ENCODE peak calls at places on chromosomes 13 and 19, in seven cellular contexts. One of them, this sample, is unnamed.
A peak's percentile ranks its signal among the peaks of the same experiment; 100 is the strongest.

GRCh38 chr19:46904114-46905060 is 43.6 kb downstream of the ARHGAP35 start:
- DNase-seq in lung: no peak
- DNase-seq in uterus: peak; percentile 49
- DNase-seq in GM23338: peak; percentile 47
- DNase-seq in body of pancreas: peak; percentile 22
- DNase-seq in heart left ventricle: peak; percentile 51
- DNase-seq in tibial nerve: no peak
- DNase-seq in this sample: no peak

GRCh38 chr13:104289400-104289799 is 1223.2 kb upstream of the SLC10A2 start:
- DNase-seq in lung: no peak
- DNase-seq in uterus: no peak
- DNase-seq in GM23338: no peak
- DNase-seq in body of pancreas: no peak
- DNase-seq in heart left ventricle: no peak
- DNase-seq in tibial nerve: no peak
- DNase-seq in this sample: no peak

GRCh38 chr19:42115219-42115618 is 17.0 kb downstream of the POU2F2 start:
- DNase-seq in lung: no peak
- DNase-seq in uterus: no peak
- DNase-seq in GM23338: no peak
- DNase-seq in body of pancreas: peak; percentile 85
- DNase-seq in heart left ventricle: no peak
- DNase-seq in tibial nerve: no peak
- DNase-seq in this sample: no peak

GRCh38 chr19:49119411-49120324 is at the start of gene PPFIA3:
- DNase-seq in lung: no peak
- DNase-seq in uterus: no peak
- DNase-seq in GM23338: peak; percentile 73
- DNase-seq in body of pancreas: peak; percentile 91
- DNase-seq in heart left ventricle: peak; percentile 76
- DNase-seq in tibial nerve: peak; percentile 41
- DNase-seq in this sample: no peak

GRCh38 chr13:49679244-49679643 is 12.0 kb downstream of the EBPL start:
- DNase-seq in lung: no peak
- DNase-seq in uterus: no peak
- DNase-seq in GM23338: no peak
- DNase-seq in body of pancreas: peak; percentile 36
- DNase-seq in heart left ventricle: no peak
- DNase-seq in tibial nerve: peak; percentile 8
- DNase-seq in this sample: no peak

GRCh38 chr13:43698743-43699142 is 88.0 kb downstream of the ENOX1 start:
- DNase-seq in lung: no peak
- DNase-seq in uterus: no peak
- DNase-seq in GM23338: no peak
- DNase-seq in body of pancreas: no peak
- DNase-seq in heart left ventricle: no peak
- DNase-seq in tibial nerve: no peak
- DNase-seq in this sample: no peak

GRCh38 chr19:34269489-34269888 is 15.1 kb downstream of the GARRE1 start:
- DNase-seq in lung: no peak
- DNase-seq in uterus: no peak
- DNase-seq in GM23338: no peak
- DNase-seq in body of pancreas: peak; percentile 21
- DNase-seq in heart left ventricle: no peak
- DNase-seq in tibial nerve: no peak
- DNase-seq in this sample: no peak

GRCh38 chr13:49791214-49791752 is 1.2 kb downstream of the KPNA3 start:
- DNase-seq in lung: no peak
- DNase-seq in uterus: no peak
- DNase-seq in GM23338: peak; percentile 51
- DNase-seq in body of pancreas: peak; percentile 48
- DNase-seq in heart left ventricle: no peak
- DNase-seq in tibial nerve: peak; percentile 16
- DNase-seq in this sample: no peak

GRCh38 chr13:96728463-96728862 is 265.8 kb downstream of the OXGR1 start:
- DNase-seq in lung: no peak
- DNase-seq in uterus: no peak
- DNase-seq in GM23338: no peak
- DNase-seq in body of pancreas: no peak
- DNase-seq in heart left ventricle: no peak
- DNase-seq in tibial nerve: no peak
- DNase-seq in this sample: no peak

GRCh38 chr19:4442846-4443146 is 14.8 kb downstream of the UBXN6 start:
- DNase-seq in lung: no peak
- DNase-seq in uterus: no peak
- DNase-seq in GM23338: no peak
- DNase-seq in body of pancreas: no peak
- DNase-seq in heart left ventricle: no peak
- DNase-seq in tibial nerve: no peak
- DNase-seq in this sample: no peak

GRCh38 chr13:19587635-19588300 is 26.4 kb upstream of the TPTE2 start:
- DNase-seq in lung: no peak
- DNase-seq in uterus: no peak
- DNase-seq in GM23338: peak; percentile 62
- DNase-seq in body of pancreas: peak; percentile 26
- DNase-seq in heart left ventricle: no peak
- DNase-seq in tibial nerve: peak; percentile 41
- DNase-seq in this sample: no peak

GRCh38 chr13:77316430-77316829 is 10.5 kb downstream of the MYCBP2 start:
- DNase-seq in lung: no peak
- DNase-seq in uterus: no peak
- DNase-seq in GM23338: no peak
- DNase-seq in body of pancreas: no peak
- DNase-seq in heart left ventricle: no peak
- DNase-seq in tibial nerve: no peak
- DNase-seq in this sample: no peak

GRCh38 chr13:27279506-27279905 is 8.9 kb downstream of the RASL11A start:
- DNase-seq in lung: no peak
- DNase-seq in uterus: no peak
- DNase-seq in GM23338: no peak
- DNase-seq in body of pancreas: no peak
- DNase-seq in heart left ventricle: no peak
- DNase-seq in tibial nerve: no peak
- DNase-seq in this sample: no peak

GRCh38 chr13:84563611-84564010 is 681.3 kb upstream of the SLITRK1 start:
- DNase-seq in lung: no peak
- DNase-seq in uterus: no peak
- DNase-seq in GM23338: no peak
- DNase-seq in body of pancreas: peak; percentile 38
- DNase-seq in heart left ventricle: no peak
- DNase-seq in tibial nerve: no peak
- DNase-seq in this sample: no peak

GRCh38 chr13:33787051-33787591 is 30.8 kb upstream of the RFC3 start:
- DNase-seq in lung: no peak
- DNase-seq in uterus: no peak
- DNase-seq in GM23338: no peak
- DNase-seq in body of pancreas: no peak
- DNase-seq in heart left ventricle: no peak
- DNase-seq in tibial nerve: no peak
- DNase-seq in this sample: no peak

DNA sequence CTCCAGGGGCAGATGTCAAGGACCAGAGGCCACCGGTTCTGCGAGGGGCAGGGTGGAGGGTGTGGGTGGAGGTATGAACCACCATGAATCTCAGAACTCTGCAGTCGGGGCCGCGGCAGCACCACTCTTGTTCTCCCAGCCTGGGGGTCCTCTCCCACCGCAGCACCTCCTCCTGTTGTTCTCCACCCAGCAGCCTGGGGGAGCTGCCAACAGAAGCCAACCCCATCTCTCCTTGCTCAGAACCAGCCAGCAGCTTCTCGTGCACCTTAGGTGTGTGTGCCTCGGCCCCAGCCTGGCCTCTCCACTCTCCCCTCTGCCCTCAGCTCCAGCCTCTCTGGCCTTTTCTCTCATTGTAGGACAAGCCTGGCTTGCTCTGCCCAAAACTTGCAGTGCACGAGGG is 31.9 kb upstream of the CCNE1 start:
- DNase-seq in lung: no peak
- DNase-seq in uterus: no peak
- DNase-seq in GM23338: peak; percentile 63
- DNase-seq in body of pancreas: no peak
- DNase-seq in heart left ventricle: no peak
- DNase-seq in tibial nerve: no peak
- DNase-seq in this sample: no peak
- TF ChIP-seq CTCF in lung: no peak
- TF ChIP-seq CTCF in uterus: no peak
- TF ChIP-seq CTCF in GM23338: no peak
- TF ChIP-seq CTCF in body of pancreas: no peak
- TF ChIP-seq CTCF in heart left ventricle: no peak
- TF ChIP-seq CTCF in tibial nerve: no peak
- TF ChIP-seq CTCF in this sample: no peak

DNA sequence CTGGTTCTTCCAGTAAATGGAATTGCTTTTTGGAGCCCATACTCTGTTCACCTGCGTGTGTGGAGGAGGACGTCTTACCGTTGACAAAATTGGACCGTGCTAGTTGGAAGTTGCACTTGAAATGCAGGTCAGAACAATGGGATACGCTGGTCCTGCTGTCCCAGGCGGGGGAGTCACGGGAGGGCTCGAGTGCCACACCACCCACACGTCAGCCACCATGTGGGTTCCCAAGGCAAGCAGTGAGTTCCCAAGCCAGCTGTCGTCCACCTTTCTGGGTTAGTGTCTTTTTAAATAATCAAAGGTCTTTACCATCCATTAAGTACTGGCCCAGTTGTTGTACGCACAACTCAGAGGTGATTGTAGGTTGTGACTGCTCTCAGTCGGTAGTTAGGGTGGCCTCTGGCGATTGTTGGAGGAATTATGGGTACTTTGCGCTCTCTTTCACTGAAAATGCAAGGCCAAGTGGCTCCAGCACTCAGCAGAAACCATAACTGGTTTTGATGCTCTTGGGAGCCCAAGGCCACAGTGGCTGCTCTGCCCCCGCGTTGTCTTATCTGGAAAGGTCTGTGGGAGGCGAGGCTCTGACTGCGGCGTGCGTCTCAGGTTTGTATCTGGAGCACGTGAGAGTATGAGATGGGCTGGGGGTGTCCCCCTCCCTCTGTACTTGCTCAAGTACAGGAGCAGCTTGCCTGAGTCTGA is 14.2 kb downstream of the ATP11A start:
- DNase-seq in lung: no peak
- DNase-seq in uterus: peak; percentile 36
- DNase-seq in GM23338: no peak
- DNase-seq in body of pancreas: peak; percentile 2
- DNase-seq in heart left ventricle: peak; percentile 12
- DNase-seq in tibial nerve: no peak
- DNase-seq in this sample: no peak
- H3K27me3 ChIP-seq in lung: no peaks in the 10 kb centered on the region
- H3K27me3 ChIP-seq in uterus: no peaks in the 10 kb centered on the region
- H3K27me3 ChIP-seq in GM23338: no peaks in the 10 kb centered on the region
- H3K27me3 ChIP-seq in body of pancreas: no peaks in the 10 kb centered on the region
- H3K27me3 ChIP-seq in heart left ventricle: no peaks in the 10 kb centered on the region
- H3K27me3 ChIP-seq in tibial nerve: no peaks in the 10 kb centered on the region
- H3K27me3 ChIP-seq in this sample: no peaks in the 10 kb centered on the region

GRCh38 chr19:55654323-55654832 is 457 bp upstream of the U2AF2 start:
- DNase-seq in lung: peak; percentile 99
- DNase-seq in uterus: peak; percentile 99
- DNase-seq in GM23338: peak; percentile 100
- DNase-seq in body of pancreas: peak; percentile 99
- DNase-seq in heart left ventricle: peak; percentile 99
- DNase-seq in tibial nerve: peak; percentile 100
- DNase-seq in this sample: peak; percentile 98

GRCh38 chr19:55655648-55656040 is 809 bp downstream of the U2AF2 start:
- DNase-seq in lung: no peak
- DNase-seq in uterus: no peak
- DNase-seq in GM23338: no peak
- DNase-seq in body of pancreas: no peak
- DNase-seq in heart left ventricle: no peak
- DNase-seq in tibial nerve: no peak
- DNase-seq in this sample: no peak

GRCh38 chr19:55654833-55655647 is at the start of gene U2AF2:
- DNase-seq in lung: peak; percentile 96
- DNase-seq in uterus: peak; percentile 95
- DNase-seq in GM23338: peak; percentile 93
- DNase-seq in body of pancreas: peak; percentile 97
- DNase-seq in heart left ventricle: peak; percentile 97
- DNase-seq in tibial nerve: peak; percentile 94
- DNase-seq in this sample: peak; percentile 98

GRCh38 chr19:55657004-55657747 is 2.3 kb downstream of the U2AF2 start:
- DNase-seq in lung: no peak
- DNase-seq in uterus: no peak
- DNase-seq in GM23338: no peak
- DNase-seq in body of pancreas: peak; percentile 57
- DNase-seq in heart left ventricle: no peak
- DNase-seq in tibial nerve: no peak
- DNase-seq in this sample: no peak

DNA sequence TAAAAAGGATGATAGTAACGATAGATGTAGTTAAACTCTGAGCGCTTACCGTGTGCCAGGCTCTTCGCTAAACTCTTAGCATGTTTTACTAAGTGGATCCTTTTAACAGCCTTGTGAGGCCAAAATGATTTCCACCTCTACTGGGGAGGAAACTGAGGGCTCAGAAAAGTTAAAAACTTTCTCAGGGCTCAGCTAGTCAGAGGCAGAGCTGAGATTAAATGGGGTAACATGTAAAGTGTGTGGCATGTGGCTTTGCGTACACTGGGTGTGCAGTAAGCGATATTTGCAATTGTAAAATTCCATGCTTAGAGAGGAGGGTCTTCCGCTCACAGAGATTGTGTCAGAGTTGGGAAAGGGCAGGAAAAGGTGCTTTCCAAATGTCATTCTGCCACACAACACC is 1.7 kb downstream of the U2AF2 start:
- DNase-seq in lung: no peak
- DNase-seq in uterus: no peak
- DNase-seq in GM23338: no peak
- DNase-seq in body of pancreas: no peak
- DNase-seq in heart left ventricle: no peak
- DNase-seq in tibial nerve: no peak
- DNase-seq in this sample: no peak
- H3K4me1 ChIP-seq in lung: peaks cover 14% of the 10 kb centered on the region
- H3K4me1 ChIP-seq in uterus: peaks cover 15% of the 10 kb centered on the region
- H3K4me1 ChIP-seq in GM23338: peaks cover 27% of the 10 kb centered on the region
- H3K4me1 ChIP-seq in body of pancreas: peaks cover 44% of the 10 kb centered on the region
- H3K4me1 ChIP-seq in heart left ventricle: peaks cover 50% of the 10 kb centered on the region
- H3K4me1 ChIP-seq in tibial nerve: peaks cover 45% of the 10 kb centered on the region
- H3K4me1 ChIP-seq in this sample: peaks cover 41% of the 10 kb centered on the region

DNA sequence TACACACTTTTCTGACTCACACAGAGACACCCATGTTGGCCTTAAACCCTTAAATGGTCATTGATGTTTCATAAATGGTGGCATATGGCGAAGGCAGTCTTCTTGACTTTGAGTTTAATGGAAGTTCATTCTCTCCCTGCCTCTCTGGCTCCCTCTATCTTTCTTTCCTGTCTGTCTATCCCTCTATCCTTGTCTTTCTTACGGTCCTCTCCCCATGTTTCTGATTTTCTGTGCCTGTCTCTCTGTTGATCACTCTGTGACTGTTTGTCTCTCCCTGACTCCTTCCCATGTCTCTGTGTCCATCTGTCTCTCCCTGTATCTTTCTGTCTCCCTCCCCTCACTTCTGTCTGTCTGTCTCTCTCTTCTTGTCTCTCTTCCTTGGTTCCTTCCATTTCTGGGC is 43.2 kb upstream of the SHKBP1 start:
- DNase-seq in lung: no peak
- DNase-seq in uterus: no peak
- DNase-seq in GM23338: peak; percentile 40
- DNase-seq in body of pancreas: no peak
- DNase-seq in heart left ventricle: no peak
- DNase-seq in tibial nerve: no peak
- DNase-seq in this sample: no peak
- TF ChIP-seq CTCF in lung: no peak
- TF ChIP-seq CTCF in uterus: no peak
- TF ChIP-seq CTCF in GM23338: peak; percentile 45
- TF ChIP-seq CTCF in body of pancreas: no peak
- TF ChIP-seq CTCF in heart left ventricle: no peak
- TF ChIP-seq CTCF in tibial nerve: no peak
- TF ChIP-seq CTCF in this sample: no peak

GRCh38 chr19:50982186-50982585 is 1.5 kb downstream of the KLK7 start:
- DNase-seq in lung: no peak
- DNase-seq in uterus: no peak
- DNase-seq in GM23338: no peak
- DNase-seq in body of pancreas: no peak
- DNase-seq in heart left ventricle: no peak
- DNase-seq in tibial nerve: no peak
- DNase-seq in this sample: no peak
- H3K27me3 ChIP-seq in lung: no peaks in the 10 kb centered on the region
- H3K27me3 ChIP-seq in uterus: peaks cover 4% of the 10 kb centered on the region
- H3K27me3 ChIP-seq in GM23338: peaks cover 22% of the 10 kb centered on the region
- H3K27me3 ChIP-seq in body of pancreas: no peaks in the 10 kb centered on the region
- H3K27me3 ChIP-seq in heart left ventricle: peaks cover 5% of the 10 kb centered on the region
- H3K27me3 ChIP-seq in tibial nerve: no peaks in the 10 kb centered on the region
- H3K27me3 ChIP-seq in this sample: no peaks in the 10 kb centered on the region

This sample was measured in CD8-positive, alpha-beta T cell.